ENCODE peak calls at places on chromosomes 1 and 21, in nine cellular contexts. Y, J, U, X, B, P, S, L and R are unnamed samples.

GRCh38 chr1:234918216-234918841 is 210.3 kb downstream of the TOMM20 start:
- DNase-seq in X (no peak), B (no peak), S (no peak), P (no peak), U (peak), L (peak), J (no peak), Y (no peak), R (no peak)

GRCh38 chr1:51792864-51793263 is 85.7 kb downstream of the NRDC start:
- DNase-seq in P (no peak), S (no peak), U (peak), X (no peak), Y (peak), J (no peak), L (peak), B (no peak), R (no peak)

GRCh38 chr1:180482425-180483275 is 19.7 kb downstream of the ACBD6 start:
- DNase-seq in S (no peak), X (no peak), J (no peak), Y (peak), U (peak), B (no peak), L (peak), P (peak), R (peak)

GRCh38 chr1:211092955-211093354 is 41.0 kb downstream of the KCNH1 start:
- DNase-seq in S (peak), X (no peak), L (no peak), P (no peak), U (no peak), J (no peak), B (no peak), Y (no peak), R (no peak)

GRCh38 chr1:2470290-2471158 is 5.6 kb upstream of the PLCH2 start:
- DNase-seq in B (no peak), J (no peak), U (no peak), X (no peak), Y (no peak), S (peak), P (no peak), L (no peak), R (no peak)

GRCh38 chr21:15289896-15290841 is 225.4 kb upstream of the NRIP1 start:
- DNase-seq in U (no peak), P (no peak), B (no peak), S (peak), J (no peak), Y (no peak), L (no peak), X (no peak), R (no peak)

GRCh38 chr21:31503467-31503866 is 156.0 kb upstream of the SOD1 start:
- DNase-seq in U (no peak), X (no peak), Y (no peak), B (no peak), S (no peak), J (no peak), P (no peak), L (no peak), R (no peak)

GRCh38 chr1:117696567-117696966 is 90.7 kb downstream of the TENT5C start:
- DNase-seq in S (peak), Y (peak), P (no peak), X (no peak), L (peak), J (no peak), B (no peak), U (no peak), R (no peak)

GRCh38 chr1:10943991-10944730 is 68.3 kb upstream of the TARDBP start:
- DNase-seq in X (no peak), L (peak), B (no peak), U (peak), J (no peak), P (no peak), Y (no peak), S (peak), R (no peak)

GRCh38 chr1:3705341-3705950 is 46.8 kb upstream of the CCDC27 start:
- DNase-seq in L (no peak), Y (no peak), P (no peak), J (no peak), X (no peak), B (no peak), U (no peak), S (no peak), R (no peak)

GRCh38 chr1:53076721-53077598 is 14.9 kb downstream of the PODN start:
- DNase-seq in X (no peak), Y (no peak), J (no peak), U (no peak), P (no peak), L (no peak), B (no peak), S (no peak), R (no peak)

GRCh38 chr1:33575324-33575879 is 103.0 kb downstream of the ZSCAN20 start:
- DNase-seq in X (no peak), L (no peak), B (no peak), U (no peak), Y (no peak), P (no peak), J (no peak), S (no peak), R (no peak)
- TF ChIP-seq CTCF in X (no peak), L (no peak), B (no peak), U (no peak), Y (no peak), P (no peak), J (no peak), S (no peak), R (no peak)

GRCh38 chr1:176879784-176880620 is 284.5 kb downstream of the ASTN1 start:
- DNase-seq in S (no peak), B (no peak), U (no peak), L (no peak), X (no peak), Y (no peak), J (no peak), P (no peak), R (no peak)

GRCh38 chr1:176880954-176881595 is 283.4 kb downstream of the ASTN1 start:
- DNase-seq in B (peak), U (peak), Y (peak), L (peak), P (peak), S (peak), J (peak), X (no peak), R (peak)

GRCh38 chr1:176877557-176877956 is 287.0 kb downstream of the ASTN1 start:
- DNase-seq in U (no peak), B (no peak), X (no peak), P (no peak), L (no peak), Y (no peak), S (no peak), J (no peak), R (no peak)

GRCh38 chr1:176876966-176877515 is 287.5 kb downstream of the ASTN1 start:
- DNase-seq in J (no peak), B (no peak), L (no peak), X (no peak), P (no peak), Y (no peak), S (no peak), U (no peak), R (no peak)

DNA sequence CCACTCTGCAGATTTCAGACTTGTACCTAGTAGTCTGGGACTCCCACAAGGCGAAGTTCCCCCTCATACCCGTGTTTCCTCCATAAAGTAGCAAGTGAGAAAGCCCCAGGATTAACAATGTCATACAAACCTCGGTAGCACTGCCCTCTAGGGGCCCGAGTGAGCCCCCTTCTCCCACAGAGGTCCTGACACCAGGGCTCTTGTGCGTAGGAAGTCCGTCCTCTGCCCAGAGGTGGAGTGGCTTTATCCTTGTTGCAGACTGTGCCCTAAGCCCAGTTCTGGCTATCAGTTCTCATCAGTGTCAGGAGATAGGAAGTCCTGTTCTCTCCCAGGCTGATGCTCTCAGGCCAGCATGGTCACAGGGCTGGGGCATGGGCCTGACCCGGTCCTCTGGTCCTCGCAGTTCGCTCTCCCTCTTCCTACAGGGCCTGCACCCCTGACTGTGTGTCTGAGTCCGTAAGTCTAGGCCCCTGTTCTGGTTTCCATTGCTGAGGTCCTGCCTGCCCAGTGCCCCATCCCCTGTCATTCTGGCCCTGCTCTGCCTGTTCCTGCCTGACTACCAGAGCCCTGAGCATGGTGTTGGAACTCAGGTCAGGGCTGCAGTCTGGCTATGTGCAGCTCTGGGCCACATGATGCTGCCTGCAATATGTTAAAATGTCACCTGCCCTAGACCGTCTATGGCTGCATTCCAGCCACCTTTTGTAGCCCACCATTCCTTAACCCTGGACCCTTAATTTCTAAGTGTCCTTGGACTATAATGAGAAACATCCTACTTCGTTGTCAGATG is 285.6 kb downstream of the ASTN1 start:
- DNase-seq in P (no peak), U (no peak), X (no peak), Y (no peak), B (no peak), S (peak), J (no peak), L (no peak), R (no peak)
- TF ChIP-seq CTCF in P (no peak), U (peak), X (no peak), Y (peak), B (no peak), S (peak), J (no peak), L (no peak), R (no peak)

GRCh38 chr1:33650708-33651107 is 178.3 kb downstream of the ZSCAN20 start:
- DNase-seq in S (no peak), U (no peak), X (no peak), B (no peak), Y (no peak), L (no peak), P (no peak), J (no peak), R (no peak)
- TF ChIP-seq CTCF in S (no peak), U (no peak), X (no peak), B (no peak), Y (no peak), L (no peak), P (no peak), J (no peak), R (no peak)

DNA sequence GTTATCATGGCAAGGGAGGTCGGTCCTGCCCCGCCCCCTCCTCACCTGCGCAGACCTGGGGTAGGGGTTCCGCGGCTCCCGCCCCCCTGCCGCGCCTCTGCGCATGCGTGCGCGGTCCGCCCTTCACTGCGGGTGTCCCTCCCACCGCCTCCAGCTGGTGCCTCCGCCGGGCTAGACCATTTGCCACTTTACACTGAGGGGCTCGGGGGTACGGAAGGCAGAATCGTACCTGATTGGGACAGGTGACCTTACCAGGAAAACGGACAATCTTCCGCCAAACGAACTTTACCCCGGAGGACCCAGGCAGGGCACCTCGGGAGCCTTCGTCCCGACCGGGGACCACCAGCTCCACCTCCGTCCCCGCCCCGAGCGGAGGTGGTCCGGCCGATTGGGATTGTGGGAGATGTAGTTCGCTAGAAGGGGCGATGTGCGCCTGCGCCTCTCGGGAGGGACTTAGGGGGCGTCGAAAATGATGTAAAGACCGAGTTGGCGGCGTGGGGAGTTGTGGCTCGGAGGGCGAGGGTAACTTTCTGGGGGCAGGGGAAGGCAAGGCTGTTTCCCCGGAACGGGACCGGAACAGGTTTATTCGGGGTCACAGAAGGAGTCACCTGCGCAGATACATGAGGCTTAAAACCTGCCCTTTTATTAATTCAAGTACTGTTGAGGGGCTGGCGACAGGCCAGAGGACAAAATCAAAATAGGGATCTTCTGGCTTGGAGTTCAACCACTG is at the start of gene DNAJC28:
- DNase-seq in P (peak), S (peak), X (peak), B (peak), L (peak), J (peak), U (peak), Y (peak), R (peak)
- TF ChIP-seq CTCF in P (no peak), S (no peak), X (no peak), B (no peak), L (no peak), J (no peak), U (no peak), Y (no peak), R (no peak)

GRCh38 chr1:214604543-214604942 is 1.5 kb downstream of the CENPF start:
- DNase-seq in P (no peak), B (no peak), J (no peak), L (no peak), Y (peak), S (no peak), U (no peak), X (no peak), R (no peak)

GRCh38 chr1:214603819-214604252 is 841 bp downstream of the CENPF start:
- DNase-seq in X (no peak), Y (no peak), U (no peak), S (no peak), J (no peak), P (peak), L (no peak), B (no peak), R (peak)

DNA sequence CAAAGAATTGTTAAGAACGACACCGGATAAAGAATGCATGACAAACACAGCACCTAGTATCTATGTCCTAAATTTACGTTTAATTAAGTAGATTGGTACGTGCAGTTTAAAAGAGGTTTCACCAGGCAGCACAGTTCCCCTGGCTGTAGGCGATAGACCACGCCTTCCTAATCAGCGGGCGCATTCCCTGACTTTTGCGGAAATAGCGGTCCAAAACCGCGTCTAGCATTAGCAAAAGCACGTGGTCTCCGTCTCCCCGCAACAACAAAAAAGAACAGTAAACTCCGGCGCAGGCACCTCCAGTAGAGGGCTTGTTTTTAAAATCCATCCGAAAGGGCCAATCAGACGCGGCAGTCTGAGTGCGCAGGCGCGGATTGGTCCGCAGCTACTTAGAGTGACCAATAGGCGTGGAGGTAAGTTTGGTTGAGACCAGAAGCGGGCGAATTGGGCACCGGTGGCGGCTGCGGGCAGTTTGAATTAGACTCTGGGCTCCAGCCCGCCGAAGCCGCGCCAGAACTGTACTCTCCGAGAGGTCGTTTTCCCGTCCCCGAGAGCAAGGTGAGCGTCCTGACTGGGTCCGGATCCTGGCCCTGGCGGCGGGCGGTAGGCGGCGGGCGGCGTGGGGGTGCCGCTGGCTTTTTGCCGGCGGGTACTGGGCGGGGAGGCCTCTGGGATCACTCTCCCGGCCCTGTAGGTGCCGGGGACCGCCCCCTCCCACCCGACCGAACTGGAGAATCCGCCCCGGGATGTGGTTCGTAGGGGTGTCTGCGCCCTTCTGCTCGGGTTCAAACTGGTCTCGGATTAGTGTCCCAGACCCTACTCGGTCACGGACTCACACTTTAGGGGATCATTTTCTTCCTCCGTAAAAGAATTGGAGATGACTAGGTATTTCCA is at the start of gene CENPF:
- DNase-seq in B (peak), L (peak), Y (peak), U (peak), P (peak), S (peak), J (peak), X (peak), R (peak)
- TF ChIP-seq CTCF in B (peak), L (peak), Y (peak), U (peak), P (no peak), S (peak), J (peak), X (no peak), R (no peak)

GRCh38 chr1:157369808-157370521 is 182.3 kb downstream of the FCRL5 start:
- DNase-seq in P (peak), Y (peak), X (no peak), U (peak), J (peak), L (peak), B (peak), S (peak), R (peak)

GRCh38 chr1:157371211-157371610 is 181.1 kb downstream of the FCRL5 start:
- DNase-seq in U (no peak), S (no peak), X (no peak), B (no peak), P (no peak), J (no peak), L (peak), Y (no peak), R (no peak)

GRCh38 chr1:157368363-157368762 is 184.0 kb downstream of the FCRL5 start:
- DNase-seq in P (no peak), J (no peak), Y (no peak), S (no peak), X (no peak), U (no peak), L (no peak), B (no peak), R (no peak)

GRCh38 chr1:157371826-157372225 is 180.5 kb downstream of the FCRL5 start:
- DNase-seq in Y (no peak), U (no peak), B (no peak), J (no peak), S (no peak), L (no peak), P (no peak), X (no peak), R (no peak)

DNA sequence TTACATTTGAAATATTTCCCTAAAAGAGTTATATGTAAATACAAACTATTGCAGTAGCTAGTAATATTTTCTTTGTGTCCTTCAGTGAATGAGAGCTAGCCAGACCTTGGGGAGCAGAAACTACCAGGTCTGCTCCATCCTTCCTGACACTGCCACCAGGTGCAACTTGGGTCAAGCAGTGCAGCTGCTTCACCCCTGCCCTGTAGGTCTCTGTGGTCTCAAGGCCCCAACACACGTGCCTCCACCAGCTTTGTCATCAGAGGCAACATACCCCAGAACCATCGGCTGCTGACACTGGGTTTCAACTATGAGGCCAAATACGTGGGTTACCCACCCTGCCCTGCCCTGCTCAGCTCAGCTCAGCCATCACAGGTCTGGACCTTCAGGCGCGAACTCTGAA is 181.6 kb downstream of the FCRL5 start:
- DNase-seq in B (no peak), S (no peak), L (no peak), U (no peak), P (no peak), J (no peak), X (no peak), Y (no peak), R (no peak)
- TF ChIP-seq CTCF in B (no peak), S (no peak), L (no peak), U (no peak), P (no peak), J (no peak), X (no peak), Y (no peak), R (no peak)

GRCh38 chr21:28230559-28230958 is 762.1 kb downstream of the LTN1 start:
- DNase-seq in S (no peak), Y (peak), X (no peak), J (no peak), P (no peak), U (no peak), L (peak), B (no peak), R (no peak)

GRCh38 chr21:28237661-28238060 is 755.0 kb downstream of the LTN1 start:
- DNase-seq in P (no peak), J (no peak), X (no peak), U (no peak), L (no peak), Y (no peak), B (peak), S (no peak), R (no peak)

GRCh38 chr21:28239345-28239744 is 753.3 kb downstream of the LTN1 start:
- DNase-seq in Y (no peak), P (no peak), U (no peak), X (no peak), B (peak), L (no peak), S (no peak), J (peak), R (no peak)

GRCh38 chr21:28233536-28234220 is 759.0 kb downstream of the LTN1 start:
- DNase-seq in L (no peak), S (no peak), U (no peak), X (no peak), P (no peak), Y (no peak), J (no peak), B (no peak), R (no peak)

DNA sequence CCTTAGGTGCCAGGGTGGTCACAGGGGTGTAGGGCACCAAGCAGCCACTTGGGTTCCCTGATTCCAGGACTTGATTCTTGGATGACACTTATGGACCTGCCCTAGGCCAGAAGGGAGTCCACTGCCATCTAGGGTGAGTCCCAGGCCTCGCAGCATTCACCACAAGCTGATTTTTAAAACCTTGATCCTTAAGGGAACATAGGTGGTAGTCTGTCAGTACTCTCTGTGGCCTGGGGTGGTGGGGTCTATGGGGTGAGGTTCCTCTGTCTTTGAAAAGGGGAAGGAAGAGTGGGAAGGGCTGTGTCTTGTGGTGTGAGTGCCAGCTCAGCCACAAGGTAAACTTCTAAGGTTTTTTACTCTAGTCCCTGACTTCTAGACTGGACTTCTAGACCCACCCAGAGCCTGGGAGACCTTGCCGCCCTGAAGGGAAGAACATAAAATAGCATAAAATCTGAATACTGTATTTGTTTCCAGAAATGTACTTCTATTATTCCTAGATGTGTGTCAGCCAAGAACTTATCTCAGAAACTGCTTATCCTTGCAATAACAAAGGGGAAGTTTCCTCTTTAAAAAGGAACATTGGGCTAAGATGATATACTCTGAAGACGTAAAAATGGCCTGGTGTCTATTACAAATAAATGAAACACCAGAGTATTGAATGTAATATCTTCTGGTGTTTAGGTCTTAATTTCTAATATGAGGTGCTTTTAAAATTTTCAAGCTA is 757.3 kb downstream of the LTN1 start:
- DNase-seq in L (peak), Y (peak), X (no peak), U (no peak), P (no peak), B (peak), J (no peak), S (no peak), R (no peak)
- TF ChIP-seq CTCF in L (peak), Y (peak), X (no peak), U (no peak), P (no peak), B (no peak), J (no peak), S (peak), R (no peak)